ENCODE peak calls at places on chromosomes 13 and 19, in four cellular contexts. V is NCI-H524 treated with DMSO at 0.1 percent for 48 hours, B is heart right ventricle, O is GM23338. A is an unnamed sample.

GRCh38 chr13:28356506-28357064 is 138.3 kb downstream of the FLT1 start:
- DNase-seq in B (no peak), V (no peak), O (no peak), A (no peak)

GRCh38 chr13:95185311-95185710 is 115.9 kb downstream of the ABCC4 start:
- DNase-seq in V (no peak), B (no peak), O (no peak), A (no peak)

GRCh38 chr19:43534811-43535761 is 2.1 kb downstream of the ZNF575 start:
- DNase-seq in O (peak; percentile 95), V (no peak), B (peak; percentile 68), A (peak; percentile 83)

GRCh38 chr19:43983912-43984686 is at the start of gene ZNF155:
- DNase-seq in V (peak; percentile 91), O (peak; percentile 99), B (peak; percentile 97), A (peak; percentile 91)

GRCh38 chr19:11451327-11451941 is 16.0 kb downstream of the PRKCSH start:
- DNase-seq in V (no peak), B (no peak), O (no peak), A (no peak)

GRCh38 chr13:27401210-27401609 is 23.2 kb upstream of the GTF3A start:
- DNase-seq in O (no peak), B (no peak), V (no peak), A (peak; percentile 40)

GRCh38 chr19:19486343-19487076 is 28.8 kb downstream of the TSSK6 start:
- DNase-seq in B (no peak), O (no peak), V (no peak), A (peak; percentile 20)

GRCh38 chr13:35889560-35889959 is 241.6 kb downstream of the DCLK1 start:
- DNase-seq in O (no peak), V (no peak), B (no peak), A (no peak)

GRCh38 chr19:54160182-54160811 is 776 bp upstream of the LENG1 start:
- DNase-seq in V (no peak), O (peak; percentile 55), B (no peak), A (no peak)

GRCh38 chr19:44694184-44694579 is 4.8 kb upstream of the CEACAM16 start:
- DNase-seq in O (peak; percentile 53), V (no peak), B (no peak), A (no peak)

GRCh38 chr19:13987101-13987890 is 18.8 kb downstream of the RFX1 start:
- DNase-seq in V (no peak), O (no peak), B (peak; percentile 51), A (peak; percentile 76)

GRCh38 chr13:100491164-100491847 is 97.3 kb downstream of the GGACT start:
- DNase-seq in B (peak; percentile 38), V (no peak), O (no peak), A (peak; percentile 58)

GRCh38 chr13:23466144-23467002 is 32.9 kb upstream of the SACS start:
- DNase-seq in B (peak; percentile 78), V (peak; percentile 62), O (peak; percentile 85), A (peak; percentile 83)

GRCh38 chr19:14516746-14517438 is 1.3 kb downstream of the DNAJB1 start:
- DNase-seq in V (no peak), B (no peak), O (no peak), A (no peak)

GRCh38 chr19:7808108-7808507 is 21.9 kb upstream of the EVI5L start:
- DNase-seq in O (peak; percentile 31), B (no peak), V (no peak), A (no peak)

GRCh38 chr13:69720278-69720983 is 387.2 kb upstream of the ATXN8OS start:
- DNase-seq in O (no peak), B (no peak), V (no peak), A (no peak)

GRCh38 chr19:12788682-12789097 is 2.6 kb upstream of the JUNB start:
- DNase-seq in B (peak; percentile 92), V (no peak), O (peak; percentile 72), A (peak; percentile 93)

GRCh38 chr13:80361883-80362327 is 21.0 kb upstream of the SPRY2 start:
- DNase-seq in B (no peak), V (no peak), O (peak; percentile 60), A (no peak)

GRCh38 chr19:35509861-35510625 is 3.4 kb downstream of the DMKN start:
- DNase-seq in O (peak; percentile 97), B (peak; percentile 68), V (peak; percentile 16), A (peak; percentile 86)

GRCh38 chr13:91126806-91127205 is 220.7 kb upstream of the MIR17HG start:
- DNase-seq in O (no peak), B (no peak), V (no peak), A (no peak)

GRCh38 chr19:6800991-6801396 is 28.5 kb downstream of the VAV1 start:
- DNase-seq in O (no peak), V (no peak), B (no peak), A (no peak)

GRCh38 chr19:1082165-1082927 is 12.8 kb downstream of the POLR2E start:
- DNase-seq in O (peak; percentile 98), B (no peak), V (no peak), A (peak; percentile 60)

GRCh38 chr19:23116802-23117571 is at the start of gene ZNF730:
- DNase-seq in B (peak; percentile 91), O (peak; percentile 81), V (peak; percentile 21), A (peak; percentile 54)

GRCh38 chr19:7842661-7843294 is 12.8 kb downstream of the EVI5L start:
- DNase-seq in B (no peak), O (no peak), V (no peak), A (peak; percentile 2)

GRCh38 chr13:94335786-94336357 is 143.6 kb downstream of the DCT start:
- DNase-seq in O (no peak), V (no peak), B (no peak), A (no peak)

GRCh38 chr19:16378291-16378889 is 53.8 kb downstream of the KLF2 start:
- DNase-seq in V (no peak), O (no peak), B (no peak), A (no peak)

GRCh38 chr19:1026189-1027019 is at the start of gene CNN2:
- DNase-seq in B (peak; percentile 78), V (no peak), O (peak; percentile 93), A (peak; percentile 90)

GRCh38 chr13:32309812-32310706 is 5.1 kb downstream of the ZAR1L start:
- DNase-seq in B (peak; percentile 13), O (peak; percentile 74), V (peak; percentile 26), A (no peak)

GRCh38 chr19:18128044-18128443 is 24.9 kb upstream of the PIK3R2 start:
- DNase-seq in O (no peak), B (no peak), V (no peak), A (no peak)

GRCh38 chr19:19615086-19615485 is 3.4 kb downstream of the PBX4 start:
- DNase-seq in O (no peak), B (no peak), V (no peak), A (no peak)

GRCh38 chr13:26589754-26590153 is 32.3 kb downstream of the WASF3 start:
- DNase-seq in V (no peak), B (peak; percentile 20), O (no peak), A (peak; percentile 28)

GRCh38 chr13:73800011-73800410 is 334.2 kb downstream of the KLF12 start:
- DNase-seq in B (no peak), O (no peak), V (no peak), A (no peak)

GRCh38 chr13:113945857-113946408 is 27.9 kb downstream of the C13orf46 start:
- DNase-seq in V (no peak), O (no peak), B (no peak), A (peak; percentile 18)

GRCh38 chr19:38831142-38831605 is 420 bp downstream of the ECH1 start:
- DNase-seq in O (peak; percentile 57), B (peak; percentile 54), V (no peak), A (peak; percentile 87)

GRCh38 chr13:61316647-61317046 is 99.0 kb downstream of the PCDH20 start:
- DNase-seq in V (no peak), B (no peak), O (peak; percentile 24), A (no peak)